ENCODE peak calls at places on chromosomes 7 and 10, in seven cellular contexts. W is H9, D is astrocyte of the spinal cord, X is WTC11, G is fibroblast of lung, L is epithelial cell of esophagus, M is nephron progenitor cell. Y is an unnamed sample.

GRCh38 chr7:46764100-46764941 is 817.6 kb downstream of the TNS3 start:
- DNase-seq in W (no peak), D (peak), X (no peak), G (peak), L (peak), M (no peak), Y (peak)

GRCh38 chr7:125877251-125877650 is 947.6 kb upstream of the POT1 start:
- DNase-seq in W (no peak), D (no peak), X (no peak), G (no peak), L (no peak), M (no peak), Y (no peak)

GRCh38 chr10:79155301-79156081 is 86.7 kb downstream of the ZMIZ1 start:
- DNase-seq in W (no peak), D (no peak), X (no peak), G (peak), L (peak), M (no peak), Y (peak)

GRCh38 chr7:85294176-85294575 is 107.3 kb upstream of the SEMA3D start:
- DNase-seq in W (no peak), D (no peak), X (no peak), G (no peak), L (no peak), M (no peak), Y (no peak)

GRCh38 chr7:369981-370621 is 80.1 kb downstream of the FOXL3 start:
- DNase-seq in W (no peak), D (no peak), X (no peak), G (no peak), L (peak), M (no peak), Y (no peak)

GRCh38 chr10:116444527-116445142 is 17.0 kb downstream of the PNLIPRP3 start:
- DNase-seq in W (peak), D (peak), X (peak), G (peak), L (peak), M (peak), Y (peak)

GRCh38 chr7:23106491-23106800 is 861 bp downstream of the KLHL7 start:
- DNase-seq in W (no peak), D (no peak), X (no peak), G (peak), L (no peak), M (no peak), Y (no peak)

GRCh38 chr7:98911936-98912335 is 33.6 kb downstream of the TRRAP start:
- DNase-seq in W (no peak), D (no peak), X (no peak), G (no peak), L (no peak), M (no peak), Y (no peak)

GRCh38 chr10:11898372-11899066 is 75.4 kb downstream of the PROSER2 start:
- DNase-seq in W (peak), D (peak), X (no peak), G (peak), L (peak), M (no peak), Y (no peak)

GRCh38 chr7:91083855-91084644 is 180.2 kb upstream of the FZD1 start:
- DNase-seq in W (no peak), D (no peak), X (no peak), G (no peak), L (no peak), M (no peak), Y (no peak)

GRCh38 chr7:123627859-123628258 is 26.2 kb downstream of the ASB15 start:
- DNase-seq in W (no peak), D (no peak), X (no peak), G (no peak), L (peak), M (no peak), Y (no peak)

GRCh38 chr7:73532224-73532623 is 10.1 kb upstream of the BAZ1B start:
- DNase-seq in W (no peak), D (no peak), X (no peak), G (no peak), L (no peak), M (no peak), Y (no peak)

GRCh38 chr7:142689439-142690168 is 59.7 kb upstream of the PRSS1 start:
- DNase-seq in W (no peak), D (no peak), X (no peak), G (no peak), L (no peak), M (no peak), Y (no peak)
- TF ChIP-seq CTCF in W (peak), D (peak), X (no peak), G (no peak), L (no peak), M (no peak), Y (no peak)

GRCh38 chr10:80567292-80567691 is 29.6 kb downstream of the SH2D4B start:
- DNase-seq in W (no peak), D (no peak), X (no peak), G (no peak), L (no peak), M (no peak), Y (no peak)
- TF ChIP-seq CTCF in W (no peak), D (peak), X (no peak), G (no peak), L (no peak), M (peak), Y (no peak)

GRCh38 chr10:125264091-125264490 is 103.7 kb upstream of the CTBP2 start:
- DNase-seq in W (no peak), D (no peak), X (no peak), G (no peak), L (peak), M (no peak), Y (no peak)
- TF ChIP-seq CTCF in W (no peak), D (no peak), X (no peak), G (no peak), L (no peak), M (no peak), Y (no peak)

GRCh38 chr7:136874393-136875032 is 6.1 kb downstream of the CHRM2 start:
- DNase-seq in W (no peak), D (peak), X (no peak), G (peak), L (peak), M (no peak), Y (no peak)
- TF ChIP-seq CTCF in W (peak), D (peak), X (peak), G (peak), L (peak), M (peak), Y (peak)

DNA sequence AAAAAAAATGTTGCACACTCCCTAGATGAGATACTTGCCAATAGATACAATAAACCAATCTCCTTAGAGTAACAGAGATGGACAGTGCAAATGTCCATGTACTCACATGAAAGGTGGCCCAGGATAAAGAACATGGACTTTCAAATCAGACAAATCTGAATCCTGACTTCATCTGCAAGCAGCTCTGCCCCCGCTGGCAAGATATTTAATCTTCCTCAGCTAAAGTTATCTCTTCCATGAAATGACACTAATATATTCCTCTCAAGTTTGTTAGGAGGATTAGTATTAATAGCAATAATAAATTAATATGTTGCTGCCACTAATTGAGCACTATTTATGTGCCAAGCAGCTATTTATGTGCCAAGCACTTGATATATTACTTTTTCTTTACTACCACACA is 148.6 kb upstream of the YAE1 start:
- DNase-seq in W (no peak), D (no peak), X (no peak), G (no peak), L (no peak), M (no peak), Y (no peak)
- TF ChIP-seq CTCF in W (peak), D (no peak), X (no peak), G (no peak), L (no peak), M (no peak), Y (no peak)

GRCh38 chr7:37921340-37921805 is 933 bp downstream of the EPDR1 start:
- DNase-seq in W (peak), D (peak), X (peak), G (no peak), L (no peak), M (no peak), Y (no peak)

GRCh38 chr7:37918526-37918925 is 1.9 kb upstream of the SFRP4 start:
- DNase-seq in W (peak), D (no peak), X (peak), G (no peak), L (no peak), M (no peak), Y (no peak)

GRCh38 chr7:37921876-37922275 is 1.4 kb downstream of the EPDR1 start:
- DNase-seq in W (no peak), D (no peak), X (no peak), G (no peak), L (no peak), M (no peak), Y (no peak)

GRCh38 chr7:37920305-37920618 is 178 bp upstream of the EPDR1 start:
- DNase-seq in W (no peak), D (no peak), X (no peak), G (no peak), L (no peak), M (no peak), Y (no peak)

DNA sequence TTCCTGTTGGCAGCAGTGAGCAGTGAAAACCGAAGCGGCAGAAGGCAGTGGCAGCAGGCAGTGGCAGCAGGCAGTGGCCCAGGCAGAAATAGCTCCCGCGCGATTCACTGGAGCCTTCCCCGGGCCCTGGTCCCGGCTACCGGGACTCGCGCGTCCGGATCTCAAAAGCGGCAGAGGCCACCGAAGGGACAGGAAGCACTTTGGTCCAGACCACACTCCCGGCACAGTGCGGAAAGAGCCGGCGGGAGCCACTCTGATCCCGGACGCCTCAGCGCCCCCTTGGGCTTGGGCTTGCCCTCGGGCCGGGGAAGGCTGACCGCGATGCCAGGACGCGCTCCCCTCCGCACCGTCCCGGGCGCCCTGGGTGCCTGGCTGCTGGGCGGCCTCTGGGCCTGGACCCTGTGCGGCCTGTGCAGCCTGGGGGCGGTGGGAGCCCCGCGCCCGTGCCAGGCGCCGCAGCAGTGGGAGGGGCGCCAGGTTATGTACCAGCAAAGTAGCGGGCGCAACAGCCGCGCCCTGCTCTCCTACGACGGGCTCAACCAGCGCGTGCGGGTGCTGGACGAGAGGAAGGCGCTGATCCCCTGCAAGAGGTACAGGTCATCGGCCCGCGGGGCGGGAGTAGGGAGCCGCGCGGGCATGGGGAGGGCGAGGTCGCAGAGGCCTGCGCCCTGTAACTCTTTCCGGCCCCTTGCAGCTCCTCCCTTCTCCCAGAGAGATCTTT is at the start of gene EPDR1:
- DNase-seq in W (peak), D (no peak), X (peak), G (no peak), L (peak), M (peak), Y (peak)
- TF ChIP-seq CTCF in W (peak), D (peak), X (no peak), G (no peak), L (peak), M (no peak), Y (no peak)

DNA sequence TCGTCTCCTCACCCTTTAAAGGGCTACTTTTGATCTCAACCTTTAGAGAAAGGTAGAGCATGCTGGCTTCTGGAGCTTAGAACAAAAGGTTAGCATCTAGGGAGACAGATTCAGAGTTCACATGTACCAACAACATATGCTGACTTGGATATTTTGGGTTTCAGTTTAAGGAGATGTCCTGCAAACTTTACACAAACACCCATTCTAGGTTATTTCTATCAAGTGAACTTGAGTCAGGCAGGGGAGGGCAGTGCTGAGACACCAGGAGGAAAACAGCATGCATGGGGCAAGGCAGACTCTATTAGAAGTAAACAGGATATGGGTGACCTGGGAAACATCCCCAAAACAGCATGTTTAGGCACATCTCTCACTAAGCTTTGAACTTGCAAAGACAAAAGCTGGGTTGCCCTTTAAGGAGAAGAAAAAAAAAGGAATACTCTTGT is 43.8 kb downstream of the ARL4A start:
- DNase-seq in W (peak), D (peak), X (no peak), G (peak), L (peak), M (no peak), Y (peak)
- TF ChIP-seq CTCF in W (no peak), D (no peak), X (no peak), G (peak), L (peak), M (no peak), Y (peak)

GRCh38 chr7:44534501-44534900 is 6.6 kb downstream of the NPC1L1 start:
- DNase-seq in W (peak), D (peak), X (peak), G (peak), L (peak), M (peak), Y (peak)

GRCh38 chr7:44534087-44534486 is 7.0 kb downstream of the NPC1L1 start:
- DNase-seq in W (no peak), D (no peak), X (no peak), G (peak), L (no peak), M (no peak), Y (peak)

GRCh38 chr7:44533301-44534055 is 7.7 kb downstream of the NPC1L1 start:
- DNase-seq in W (no peak), D (peak), X (no peak), G (peak), L (no peak), M (no peak), Y (peak)

GRCh38 chr7:44531421-44532380 is 9.4 kb downstream of the NPC1L1 start:
- DNase-seq in W (no peak), D (no peak), X (no peak), G (no peak), L (no peak), M (no peak), Y (no peak)

DNA sequence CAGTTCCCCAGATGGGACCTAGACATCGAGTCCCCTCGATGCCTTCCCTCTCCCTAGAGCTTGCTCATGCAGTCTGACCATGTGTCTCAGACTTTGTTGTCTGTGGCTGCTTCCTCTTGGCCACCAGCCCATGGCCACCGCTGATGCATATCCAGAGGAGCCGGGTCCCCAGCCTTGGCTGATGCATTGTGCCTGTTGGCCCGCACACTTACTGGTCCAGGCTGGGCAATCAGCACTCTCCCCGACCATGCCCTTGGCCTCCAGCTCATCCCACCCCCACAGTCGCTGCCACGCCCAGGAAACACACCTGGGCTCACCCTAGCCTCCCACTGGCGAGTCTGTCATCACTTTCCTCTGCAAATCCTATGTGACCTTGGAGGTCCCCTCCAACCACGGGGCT is 10.1 kb downstream of the NPC1L1 start:
- DNase-seq in W (no peak), D (no peak), X (no peak), G (no peak), L (no peak), M (no peak), Y (no peak)
- TF ChIP-seq CTCF in W (no peak), D (no peak), X (no peak), G (no peak), L (no peak), M (no peak), Y (no peak)

GRCh38 chr7:115850774-115851173 is 179.8 kb downstream of the TFEC start:
- DNase-seq in W (no peak), D (no peak), X (no peak), G (no peak), L (no peak), M (no peak), Y (no peak)

DNA sequence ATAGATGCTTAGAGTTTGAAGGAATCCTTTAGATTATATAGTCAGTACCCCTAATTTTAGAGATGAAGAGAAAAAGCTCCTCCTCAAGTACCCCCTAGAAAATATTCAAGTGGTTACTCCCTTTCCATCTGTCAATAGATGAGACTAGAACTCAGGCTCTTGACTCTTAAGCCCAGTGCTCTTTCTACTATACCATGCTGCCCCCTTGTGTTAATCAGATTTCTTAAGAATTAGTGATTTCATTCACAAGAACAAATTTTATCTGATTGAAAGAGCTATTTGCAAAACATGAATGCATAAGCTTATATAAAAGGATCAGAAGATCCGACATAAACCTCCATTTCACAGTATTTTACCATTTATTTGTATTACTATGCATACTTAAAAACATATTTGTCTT is 179.3 kb downstream of the TFEC start:
- DNase-seq in W (no peak), D (peak), X (no peak), G (peak), L (peak), M (no peak), Y (peak)
- TF ChIP-seq CTCF in W (peak), D (no peak), X (peak), G (peak), L (peak), M (peak), Y (peak)

DNA sequence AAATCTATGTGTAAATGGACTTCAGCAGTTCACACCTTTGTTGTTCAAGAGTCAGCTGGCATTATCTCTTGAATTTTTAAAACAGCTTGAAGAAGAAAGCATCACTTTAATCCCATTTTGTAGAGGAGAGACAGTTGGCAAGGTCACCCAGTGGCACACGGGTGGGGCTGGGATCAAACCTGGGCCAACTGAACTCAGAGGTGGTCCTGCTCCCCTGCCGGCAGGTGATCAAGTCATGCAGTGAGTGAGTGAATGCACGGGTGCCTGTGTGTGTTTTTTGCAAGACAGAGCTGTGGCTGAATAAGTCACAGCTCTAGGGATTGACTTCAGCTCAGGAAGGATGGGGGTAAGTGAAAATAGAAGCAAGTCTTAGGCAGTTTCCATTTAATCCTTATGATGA is 9.5 kb downstream of the GHRHR start:
- DNase-seq in W (no peak), D (no peak), X (no peak), G (no peak), L (no peak), M (no peak), Y (no peak)
- TF ChIP-seq CTCF in W (no peak), D (no peak), X (no peak), G (no peak), L (no peak), M (no peak), Y (no peak)